ENCODE peak calls at places on chromosomes 3 and 15, in ten cellular contexts. L is gastrocnemius medialis, E is left lung, M is uterus, A is psoas muscle, B is H1, T is body of pancreas, X is PC-9, Y is heart left ventricle, V is fibroblast of lung. Z is an unnamed sample. For H3K9me3, the result is how much of the 10 kb centered on the place peaks cover.

GRCh38 chr3:101292027-101292426 is 28.3 kb downstream of the IMPG2 start:
- DNase-seq in L (no peak), E (no peak), M (no peak), A (no peak), B (no peak), T (no peak), X (no peak), Y (no peak), V (peak), Z (no peak)

GRCh38 chr3:8607285-8608040 is 37.1 kb downstream of the SSUH2 start:
- DNase-seq in L (peak), E (no peak), M (peak), A (peak), B (no peak), T (peak), X (peak), Y (no peak), V (peak), Z (peak)

GRCh38 chr3:101120039-101120438 is 126.8 kb upstream of the ABI3BP start:
- DNase-seq in L (no peak), E (no peak), M (no peak), A (no peak), B (no peak), T (no peak), X (no peak), Y (no peak), V (no peak), Z (no peak)

GRCh38 chr3:189901481-189901880 is 219.2 kb downstream of the P3H2 start:
- DNase-seq in L (no peak), E (no peak), M (no peak), A (no peak), B (no peak), T (no peak), X (no peak), Y (no peak), V (no peak), Z (no peak)

GRCh38 chr3:122415762-122416654 is at the start of gene WDR5B:
- DNase-seq in L (peak), E (peak), M (peak), A (peak), B (peak), T (peak), X (peak), Y (peak), V (peak), Z (peak)

GRCh38 chr3:172892158-172892557 is 141.6 kb downstream of the ECT2 start:
- DNase-seq in L (no peak), E (no peak), M (no peak), A (no peak), B (no peak), T (no peak), X (no peak), Y (no peak), V (peak), Z (no peak)

GRCh38 chr3:69012836-69013255 is 638 bp downstream of the EOGT start:
- DNase-seq in L (peak), E (peak), M (peak), A (peak), B (no peak), T (peak), X (no peak), Y (peak), V (peak), Z (peak)

GRCh38 chr15:62362608-62363007 is 197.5 kb upstream of the C2CD4B start:
- DNase-seq in L (no peak), E (no peak), M (no peak), A (no peak), B (no peak), T (no peak), X (no peak), Y (no peak), V (peak), Z (no peak)

GRCh38 chr15:78640840-78641733 is at the start of gene CHRNB4:
- DNase-seq in L (no peak), E (no peak), M (no peak), A (no peak), B (peak), T (no peak), X (peak), Y (no peak), V (no peak), Z (no peak)

GRCh38 chr15:50675524-50676144 is 11.0 kb downstream of the TRPM7 start:
- DNase-seq in L (no peak), E (no peak), M (no peak), A (no peak), B (no peak), T (no peak), X (no peak), Y (no peak), V (peak), Z (no peak)

GRCh38 chr15:56631765-56632164 is 101.5 kb downstream of the ZNF280D start:
- DNase-seq in L (no peak), E (no peak), M (no peak), A (no peak), B (no peak), T (no peak), X (no peak), Y (no peak), V (no peak), Z (no peak)

GRCh38 chr15:70490148-70490837 is 273.1 kb downstream of the UACA start:
- DNase-seq in L (no peak), E (no peak), M (no peak), A (no peak), B (no peak), T (no peak), X (no peak), Y (peak), V (no peak), Z (no peak)

DNA sequence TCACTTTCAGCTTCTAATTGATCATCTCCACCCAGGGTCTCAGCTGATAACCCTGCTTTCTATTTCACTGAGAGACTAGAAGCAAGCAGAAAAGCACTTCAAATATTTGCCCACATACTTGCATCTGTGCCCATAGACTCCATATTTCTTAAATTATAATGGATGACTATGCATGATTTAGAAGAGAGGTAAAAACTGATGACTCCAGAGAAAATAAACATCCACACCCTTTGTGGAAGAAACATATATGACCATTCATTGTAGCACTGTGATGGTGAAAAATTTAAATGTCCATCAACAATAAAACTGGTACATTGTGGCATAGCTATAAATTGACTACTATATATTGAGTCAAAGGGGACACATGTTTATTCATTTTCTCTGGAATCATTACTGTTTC is 7.1 kb upstream of the IGF2BP2 start:
- DNase-seq in L (no peak), E (no peak), M (no peak), A (no peak), B (no peak), T (no peak), X (no peak), Y (no peak), V (no peak), Z (no peak)
- H3K9me3 ChIP-seq in L (under half), E (under half), M (under half), A (under half), B (under half), T (under half), X (under half), Y (under half), V (under half), Z (under half)

DNA sequence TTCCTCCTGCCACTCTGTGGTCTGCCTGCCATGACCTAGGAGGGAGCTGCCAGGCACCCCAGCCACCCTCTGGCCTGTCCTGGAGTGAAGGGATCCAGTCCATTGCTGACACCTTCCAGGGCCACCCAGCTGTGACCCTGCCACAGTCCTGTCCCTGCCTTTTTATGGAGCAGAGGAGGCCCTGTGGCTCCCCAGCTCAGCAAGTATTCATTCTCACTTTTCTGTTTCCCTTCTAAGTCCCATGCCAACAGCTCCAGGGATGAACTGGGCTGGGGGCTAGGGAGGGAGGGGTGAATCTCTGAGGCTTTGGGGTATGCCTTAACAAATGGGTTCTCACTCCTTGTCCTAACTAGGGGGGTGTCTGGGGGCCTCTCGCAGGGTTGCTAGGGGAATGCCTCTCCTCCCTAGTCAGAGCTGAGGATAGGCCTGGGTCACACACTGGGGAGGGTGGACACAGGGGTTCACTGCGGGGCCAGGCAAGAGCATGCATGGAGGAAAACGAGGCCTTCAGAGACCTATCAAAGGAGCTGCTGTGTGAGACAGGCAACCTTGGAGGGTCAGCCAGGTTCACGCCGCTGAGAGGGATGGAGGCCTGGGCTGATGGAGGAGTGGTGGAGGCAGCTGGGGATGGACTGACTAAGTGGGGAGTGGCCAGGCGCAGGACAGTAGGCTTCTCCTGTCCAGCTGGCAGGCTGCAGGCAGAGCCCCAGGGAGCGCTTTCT is 31.8 kb downstream of the EPHB3 start:
- DNase-seq in L (no peak), E (no peak), M (peak), A (peak), B (no peak), T (no peak), X (no peak), Y (peak), V (no peak), Z (no peak)
- H3K27ac ChIP-seq in L (no peak), E (no peak), M (peak), A (no peak), B (no peak), T (no peak), X (no peak), Y (no peak), V (no peak), Z (no peak)

GRCh38 chr15:86634146-86634545 is 554.5 kb downstream of the AGBL1 start:
- DNase-seq in L (no peak), E (no peak), M (no peak), A (no peak), B (no peak), T (no peak), X (no peak), Y (no peak), V (no peak), Z (no peak)
- TF ChIP-seq CTCF in L (no peak), E (no peak), M (no peak), A (no peak), B (no peak), T (no peak), X (no peak), Y (no peak), V (no peak), Z (no peak)

DNA sequence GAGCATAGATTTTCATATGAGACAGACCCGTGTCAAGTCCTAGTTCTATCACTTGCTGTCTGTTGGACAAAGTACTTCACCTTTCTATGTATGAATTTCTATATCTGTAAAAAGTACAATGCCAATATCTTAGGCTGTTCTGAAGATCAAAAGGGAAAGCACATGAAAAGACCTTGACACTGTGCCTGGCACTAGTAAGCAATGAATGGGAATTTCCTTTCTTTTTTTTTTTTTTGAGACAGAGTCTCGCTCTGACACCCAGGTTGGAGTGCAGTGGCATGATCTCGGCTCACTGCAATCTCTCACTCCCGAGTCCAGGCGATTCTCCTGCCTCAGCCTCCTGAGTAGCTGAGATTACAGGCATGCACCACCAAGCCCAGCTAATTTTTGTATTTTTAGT is 35.4 kb upstream of the ETV5 start:
- DNase-seq in L (no peak), E (no peak), M (no peak), A (no peak), B (no peak), T (no peak), X (no peak), Y (no peak), V (no peak), Z (no peak)
- H3K9me3 ChIP-seq in L (under half), E (under half), M (under half), A (under half), B (under half), T (under half), X (under half), Y (under half), V (under half), Z (under half)

GRCh38 chr15:45588199-45588910 is 1.2 kb downstream of the BLOC1S6 start:
- DNase-seq in L (no peak), E (no peak), M (no peak), A (no peak), B (no peak), T (no peak), X (no peak), Y (no peak), V (peak), Z (no peak)
- H3K27ac ChIP-seq in L (peak), E (peak), M (peak), A (peak), B (peak), T (no peak), X (peak), Y (peak), V (peak), Z (peak)

GRCh38 chr3:113514265-113514769 is 639 bp downstream of the SPICE1 start:
- DNase-seq in L (no peak), E (no peak), M (no peak), A (no peak), B (no peak), T (no peak), X (no peak), Y (no peak), V (no peak), Z (no peak)

GRCh38 chr3:113521981-113522380 is 7.0 kb upstream of the SPICE1 start:
- DNase-seq in L (no peak), E (no peak), M (no peak), A (no peak), B (no peak), T (no peak), X (no peak), Y (no peak), V (no peak), Z (no peak)

GRCh38 chr3:113516115-113516505 is 1.2 kb upstream of the SPICE1 start:
- DNase-seq in L (no peak), E (no peak), M (no peak), A (no peak), B (no peak), T (no peak), X (no peak), Y (no peak), V (no peak), Z (no peak)
- TF ChIP-seq CTCF in L (no peak), E (no peak), M (no peak), A (no peak), B (no peak), T (peak), X (no peak), Y (no peak), V (no peak), Z (no peak)

GRCh38 chr15:88906130-88906529 is 7.0 kb downstream of the MFGE8 start:
- DNase-seq in L (no peak), E (no peak), M (no peak), A (no peak), B (no peak), T (no peak), X (no peak), Y (no peak), V (no peak), Z (no peak)

GRCh38 chr15:88904808-88905327 is 8.3 kb downstream of the MFGE8 start:
- DNase-seq in L (peak), E (peak), M (peak), A (peak), B (no peak), T (peak), X (peak), Y (peak), V (peak), Z (peak)

GRCh38 chr15:88902846-88903245 is 7.5 kb upstream of the HAPLN3 start:
- DNase-seq in L (no peak), E (no peak), M (no peak), A (no peak), B (no peak), T (no peak), X (no peak), Y (no peak), V (no peak), Z (no peak)

GRCh38 chr15:88905576-88905975 is 7.6 kb downstream of the MFGE8 start:
- DNase-seq in L (no peak), E (no peak), M (no peak), A (no peak), B (no peak), T (no peak), X (no peak), Y (no peak), V (no peak), Z (no peak)

GRCh38 chr15:88904257-88904807 is 8.8 kb downstream of the MFGE8 start:
- DNase-seq in L (no peak), E (no peak), M (no peak), A (no peak), B (no peak), T (no peak), X (no peak), Y (no peak), V (no peak), Z (no peak)
- H3K9me3 ChIP-seq in L (under half), E (under half), M (under half), A (under half), B (under half), T (under half), X (under half), Y (under half), V (under half), Z (under half)

DNA sequence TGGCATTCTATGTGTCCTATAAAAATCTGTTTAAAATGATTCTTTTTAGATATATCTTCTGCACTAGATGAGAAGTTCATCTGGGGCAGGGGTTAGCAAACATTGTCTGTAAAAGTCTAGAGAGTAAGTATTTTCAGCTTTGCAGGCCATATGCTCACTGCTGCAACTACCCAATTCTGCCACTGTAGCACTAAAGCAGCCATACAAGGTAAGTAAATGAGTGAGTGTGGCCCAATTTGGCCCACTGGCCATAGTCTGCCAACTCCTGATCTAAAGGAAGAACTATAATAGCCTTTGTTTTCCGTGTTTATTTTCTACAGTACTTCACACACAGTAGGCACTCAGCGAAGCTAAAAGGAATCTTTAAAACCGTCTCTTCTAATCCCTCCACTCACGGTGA is 42.3 kb downstream of the DLG1 start:
- DNase-seq in L (no peak), E (no peak), M (no peak), A (no peak), B (no peak), T (no peak), X (no peak), Y (no peak), V (no peak), Z (no peak)
- H3K27ac ChIP-seq in L (no peak), E (no peak), M (no peak), A (no peak), B (no peak), T (no peak), X (no peak), Y (no peak), V (no peak), Z (no peak)